ENCODE peak calls at places on chromosomes 7 and 10, in six cellular contexts. X is pancreas, H is activated T-cell treated with anti-CD3 and anti-CD28 coated beads for 1 hour, K is HTR-8/SVneo, A is RCC 7860, T is A673. I is an unnamed sample.
A peak's percentile ranks its signal among the peaks of the same experiment; 100 is the strongest.

GRCh38 chr7:40239755-40240303 is 105.0 kb downstream of the SUGCT start:
- DNase-seq in T (no peak), A (no peak), H (no peak), X (no peak), K (no peak), I (no peak)

GRCh38 chr7:117229350-117229749 is 93.5 kb downstream of the WNT2 start:
- DNase-seq in T (no peak), K (no peak), H (no peak), A (no peak), X (no peak), I (no peak)

GRCh38 chr10:87639493-87639892 is 20.2 kb upstream of the PAPSS2 start:
- DNase-seq in X (no peak), K (no peak), T (no peak), H (no peak), A (no peak), I (no peak)

GRCh38 chr10:32984003-32984600 is 26.1 kb upstream of the ITGB1 start:
- DNase-seq in H (no peak), X (no peak), T (no peak), A (no peak), K (no peak), I (no peak)

GRCh38 chr7:37448057-37448636 is 517 bp downstream of the ELMO1 start:
- DNase-seq in T (no peak), A (no peak), K (no peak), X (peak; percentile 64), H (no peak), I (no peak)

GRCh38 chr7:92667816-92668540 is 77.8 kb upstream of the FAM133B start:
- DNase-seq in K (no peak), T (no peak), H (no peak), A (no peak), X (no peak), I (no peak)

GRCh38 chr10:5092848-5093790 is 1.1 kb upstream of the AKR1C3 start:
- DNase-seq in K (no peak), X (no peak), H (no peak), T (no peak), A (no peak), I (no peak)

GRCh38 chr7:148939128-148939747 is 55.1 kb upstream of the EZH2 start:
- DNase-seq in T (no peak), A (no peak), H (no peak), K (no peak), X (no peak), I (no peak)

GRCh38 chr7:83359108-83359507 is 196.4 kb upstream of the PCLO start:
- DNase-seq in T (no peak), K (no peak), X (no peak), H (no peak), A (no peak), I (no peak)

GRCh38 chr7:139776486-139777303 is 1.1 kb downstream of the HIPK2 start:
- DNase-seq in H (no peak), X (no peak), K (peak; percentile 9), T (peak; percentile 56), A (peak; percentile 40), I (no peak)

GRCh38 chr10:62244785-62245595 is 23.7 kb downstream of the RTKN2 start:
- DNase-seq in T (peak; percentile 91), K (no peak), A (peak; percentile 59), X (no peak), H (no peak), I (no peak)

GRCh38 chr7:112199035-112199655 is 7.1 kb downstream of the DOCK4 start:
- DNase-seq in H (no peak), T (peak; percentile 51), A (peak; percentile 46), K (no peak), X (no peak), I (no peak)

GRCh38 chr10:95474228-95475002 is 86.8 kb downstream of the SORBS1 start:
- DNase-seq in X (no peak), H (no peak), K (no peak), T (no peak), A (no peak), I (no peak)

GRCh38 chr10:12509016-12509793 is 159.9 kb downstream of the CAMK1D start:
- DNase-seq in H (no peak), T (no peak), X (no peak), K (no peak), A (no peak), I (no peak)

GRCh38 chr7:38178695-38179344 is 775 bp downstream of the STARD3NL start:
- DNase-seq in X (no peak), H (peak; percentile 24), K (peak; percentile 14), A (peak; percentile 31), T (no peak), I (peak; percentile 36)

GRCh38 chr7:38169862-38170261 is 8.2 kb upstream of the STARD3NL start:
- DNase-seq in H (no peak), T (no peak), X (no peak), K (no peak), A (peak; percentile 53), I (no peak)

GRCh38 chr7:94571816-94572215 is 62.2 kb downstream of the CASD1 start:
- DNase-seq in H (no peak), K (no peak), X (no peak), A (no peak), T (no peak), I (no peak)

I was measured in cerebellar nuclear complex.